ENCODE peak calls at places on chromosomes 2 and 18, in six cellular contexts. S, K, H, P, T and X are unnamed samples.

GRCh38 chr2:17958486-17959092 is 80.1 kb downstream of the KCNS3 start:
- DNase-seq in P (no peak), T (no peak), S (no peak), K (no peak), H (no peak), X (no peak)

GRCh38 chr2:60100034-60100433 is 453.4 kb downstream of the BCL11A start:
- DNase-seq in T (no peak), S (no peak), P (no peak), K (peak; percentile 15), H (peak; percentile 96), X (no peak)

GRCh38 chr2:73828818-73829570 is at the start of gene STAMBP:
- DNase-seq in K (peak; percentile 96), S (peak; percentile 98), P (peak; percentile 97), T (peak; percentile 87), H (peak; percentile 96), X (peak; percentile 95)

GRCh38 chr2:228938629-228939028 is 332.5 kb downstream of the PID1 start:
- DNase-seq in P (no peak), H (no peak), T (no peak), S (no peak), K (no peak), X (peak; percentile 35)

GRCh38 chr2:219280682-219281081 is 1.5 kb downstream of the DNAJB2 start:
- DNase-seq in S (no peak), T (no peak), K (no peak), H (no peak), P (no peak), X (no peak)

GRCh38 chr2:198044777-198045176 is 240.4 kb downstream of the PLCL1 start:
- DNase-seq in P (no peak), K (no peak), S (no peak), T (no peak), H (no peak), X (no peak)

GRCh38 chr2:49973917-49974368 is 819.6 kb upstream of the FSHR start:
- DNase-seq in P (peak; percentile 82), H (no peak), K (peak; percentile 39), T (no peak), S (peak; percentile 37), X (no peak)

GRCh38 chr2:237541242-237541641 is 25.1 kb upstream of the PRLH start:
- DNase-seq in T (no peak), P (peak; percentile 38), H (no peak), S (no peak), K (no peak), X (no peak)

GRCh38 chr18:33581816-33582215 is 3.8 kb downstream of the ASXL3 start:
- DNase-seq in K (no peak), P (no peak), T (no peak), S (no peak), H (no peak), X (no peak)

GRCh38 chr2:210994104-210994503 is 437.7 kb downstream of the CPS1 start:
- DNase-seq in H (no peak), T (no peak), S (no peak), P (no peak), K (no peak), X (no peak)

GRCh38 chr2:156009293-156009692 is 323.2 kb downstream of the NR4A2 start:
- DNase-seq in K (no peak), S (no peak), H (no peak), P (no peak), T (no peak), X (no peak)

GRCh38 chr2:64888591-64889309 is 100.4 kb upstream of the SLC1A4 start:
- DNase-seq in S (peak; percentile 95), T (no peak), P (no peak), H (no peak), K (no peak), X (peak; percentile 52)

GRCh38 chr2:36059684-36060083 is 295.9 kb upstream of the CRIM1 start:
- DNase-seq in T (no peak), P (no peak), K (no peak), H (no peak), S (no peak), X (no peak)

GRCh38 chr2:17877811-17878221 is 651 bp upstream of the KCNS3 start:
- DNase-seq in P (peak; percentile 60), K (no peak), H (no peak), T (no peak), S (peak; percentile 4), X (no peak)

GRCh38 chr2:170073288-170073687 is 104.7 kb upstream of the MYO3B start:
- DNase-seq in K (peak; percentile 27), H (no peak), P (no peak), T (peak; percentile 4), S (peak; percentile 24), X (peak; percentile 16)

GRCh38 chr2:121171625-121172119 is 113.3 kb downstream of the TFCP2L1 start:
- DNase-seq in P (no peak), S (no peak), H (peak; percentile 10), K (no peak), T (no peak), X (no peak)

GRCh38 chr2:40746150-40746549 is 294.3 kb upstream of the SLC8A1 start:
- DNase-seq in H (no peak), P (no peak), K (no peak), S (no peak), T (no peak), X (no peak)

GRCh38 chr2:215668329-215668728 is 232.5 kb upstream of the FN1 start:
- DNase-seq in T (no peak), H (no peak), P (no peak), K (peak; percentile 22), S (no peak), X (no peak)

GRCh38 chr18:3595282-3596273 is 145.6 kb downstream of the TGIF1 start:
- DNase-seq in H (no peak), S (peak; percentile 94), P (no peak), T (peak; percentile 90), K (peak; percentile 33), X (peak; percentile 87)

GRCh38 chr2:37676274-37676673 is 4.8 kb upstream of the CDC42EP3 start:
- DNase-seq in K (no peak), P (no peak), S (peak; percentile 81), T (no peak), H (no peak), X (no peak)

GRCh38 chr2:109185801-109186570 is 57.0 kb downstream of the SH3RF3 start:
- DNase-seq in P (no peak), S (no peak), H (no peak), T (no peak), K (peak; percentile 81), X (peak; percentile 58)

GRCh38 chr18:9577361-9577760 is 37.0 kb downstream of the PPP4R1 start:
- DNase-seq in P (no peak), H (no peak), T (no peak), S (no peak), K (no peak), X (no peak)

GRCh38 chr2:212595036-212595654 is 56.5 kb upstream of the ERBB4 start:
- DNase-seq in S (peak; percentile 71), K (no peak), T (no peak), P (no peak), H (no peak), X (peak; percentile 28)

GRCh38 chr2:212073360-212073759 is 465.2 kb downstream of the ERBB4 start:
- DNase-seq in H (no peak), T (no peak), S (peak; percentile 67), P (no peak), K (no peak), X (no peak)

GRCh38 chr2:120958623-120959366 is 223.1 kb downstream of the GLI2 start:
- DNase-seq in T (no peak), S (peak; percentile 34), K (no peak), H (peak; percentile 11), P (peak; percentile 82), X (no peak)

GRCh38 chr2:216741223-216741593 is 45.9 kb upstream of the IGFBP5 start:
- DNase-seq in T (no peak), K (no peak), H (no peak), P (no peak), S (no peak), X (no peak)

GRCh38 chr2:136008205-136008865 is 22.9 kb upstream of the DARS1 start:
- DNase-seq in T (no peak), H (peak; percentile 37), P (no peak), K (peak; percentile 35), S (no peak), X (no peak)

GRCh38 chr18:41906528-41907256 is 48.3 kb upstream of the PIK3C3 start:
- DNase-seq in P (peak; percentile 59), H (peak; percentile 59), K (no peak), S (peak; percentile 68), T (peak; percentile 39), X (peak; percentile 62)

DNA sequence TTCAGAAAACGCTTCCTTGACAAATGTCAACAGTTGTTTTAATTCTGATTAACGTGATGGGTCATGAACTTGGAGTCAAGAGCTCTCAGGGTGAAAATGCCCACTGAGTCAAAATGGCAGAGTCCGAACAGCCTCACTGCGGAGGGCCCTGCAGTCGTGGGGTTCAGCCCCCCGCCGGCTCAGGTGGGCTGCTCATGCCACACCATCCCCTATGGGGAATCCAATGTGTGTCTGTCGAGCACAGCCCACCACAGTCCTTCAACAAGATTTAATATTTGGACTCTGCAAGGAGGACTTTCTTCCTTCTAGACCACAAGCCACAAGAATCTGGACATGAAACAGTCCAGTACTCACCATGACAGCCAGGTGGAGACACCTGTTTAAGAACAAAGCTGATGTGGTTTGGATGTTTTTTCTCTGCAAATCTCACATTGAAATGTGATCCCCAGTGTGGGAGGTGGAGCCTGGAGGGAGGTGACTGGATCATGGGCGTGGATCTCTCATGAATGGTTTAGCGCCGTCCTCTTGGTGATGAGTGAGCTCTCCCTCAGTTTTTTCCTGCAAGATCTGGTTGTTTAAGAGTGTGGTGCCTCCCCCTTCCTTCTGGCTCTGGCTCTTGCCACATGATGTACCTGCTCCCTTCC is 201.0 kb downstream of the NDUFA10 start:
- DNase-seq in S (peak; percentile 62), P (peak; percentile 70), T (no peak), H (peak; percentile 62), K (no peak), X (no peak)
- TF ChIP-seq CTCF in S (peak; percentile 40), P (peak; percentile 41), T (no peak), H (peak; percentile 62), K (no peak), X (peak; percentile 24)

GRCh38 chr2:134778372-134778771 is 59.6 kb upstream of the TMEM163 start:
- DNase-seq in K (no peak), T (no peak), H (no peak), P (peak; percentile 20), S (no peak), X (no peak)
- TF ChIP-seq CTCF in K (no peak), T (no peak), H (peak; percentile 11), P (peak; percentile 53), S (no peak), X (peak; percentile 71)

GRCh38 chr2:122329266-122329665 is 573.8 kb downstream of the TSN start:
- DNase-seq in H (no peak), K (no peak), P (no peak), T (no peak), S (no peak), X (no peak)
- TF ChIP-seq CTCF in H (no peak), K (no peak), P (no peak), T (no peak), S (no peak), X (no peak)

GRCh38 chr2:14982790-14983189 is 350.3 kb downstream of the LRATD1 start:
- DNase-seq in T (no peak), P (no peak), S (no peak), H (no peak), K (no peak), X (no peak)

GRCh38 chr2:14991723-14992122 is 359.2 kb downstream of the LRATD1 start:
- DNase-seq in S (no peak), K (no peak), P (no peak), T (no peak), H (no peak), X (no peak)

DNA sequence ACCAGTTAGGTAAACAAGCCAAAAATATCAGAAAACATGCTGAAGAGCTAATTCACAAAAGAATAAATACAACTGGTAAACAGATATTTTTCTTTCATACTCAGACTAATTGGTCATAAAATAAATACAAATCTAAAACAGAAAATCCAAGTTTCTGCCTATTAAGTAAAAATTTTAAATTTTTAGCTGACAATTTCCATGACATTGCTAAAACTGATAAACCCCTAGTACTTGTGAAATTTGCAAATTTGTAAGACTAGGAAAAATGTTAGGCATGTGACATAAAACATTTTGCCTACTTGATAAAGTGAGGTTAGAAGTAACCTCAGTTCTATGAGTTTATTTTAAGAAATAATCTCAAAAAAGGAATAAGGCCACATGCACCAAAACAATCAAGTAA is 356.1 kb downstream of the LRATD1 start:
- DNase-seq in H (no peak), S (no peak), P (no peak), T (no peak), K (no peak), X (no peak)
- TF ChIP-seq CTCF in H (no peak), S (no peak), P (no peak), T (no peak), K (no peak), X (no peak)